ENCODE peak calls at places on chromosome 18, in six cellular contexts. G, I, C, U, T and A are unnamed samples.

GRCh38 chr18:77548790-77549420 is 299.3 kb downstream of the GALR1 start:
- DNase-seq in G (no peak), I (no peak), C (no peak), U (no peak), T (no peak), A (no peak)

GRCh38 chr18:37667836-37668235 is 102.2 kb upstream of the CELF4 start:
- DNase-seq in G (no peak), I (no peak), C (no peak), U (no peak), T (no peak), A (no peak)

GRCh38 chr18:31683968-31684278 is 458 bp downstream of the B4GALT6 start:
- DNase-seq in G (no peak), I (no peak), C (no peak), U (no peak), T (no peak), A (no peak)

GRCh38 chr18:445090-445489 is 55.4 kb downstream of the COLEC12 start:
- DNase-seq in G (no peak), I (no peak), C (no peak), U (no peak), T (no peak), A (no peak)

GRCh38 chr18:29651121-29651675 is 1391.3 kb downstream of the DSC3 start:
- DNase-seq in G (no peak), I (no peak), C (no peak), U (no peak), T (no peak), A (no peak)

GRCh38 chr18:62788891-62789290 is 73.5 kb downstream of the PHLPP1 start:
- DNase-seq in G (no peak), I (no peak), C (no peak), U (no peak), T (no peak), A (no peak)

GRCh38 chr18:50706199-50706598 is 113.6 kb downstream of the MRO start:
- DNase-seq in G (no peak), I (no peak), C (no peak), U (no peak), T (peak; percentile 47), A (no peak)

GRCh38 chr18:10926565-10927194 is 222.7 kb downstream of the PIEZO2 start:
- DNase-seq in G (no peak), I (no peak), C (no peak), U (peak; percentile 29), T (no peak), A (no peak)

GRCh38 chr18:21049306-21049705 is 62.3 kb downstream of the ROCK1 start:
- DNase-seq in G (no peak), I (no peak), C (no peak), U (no peak), T (no peak), A (no peak)

GRCh38 chr18:46680784-46681695 is 24.0 kb upstream of the LOXHD1 start:
- DNase-seq in G (no peak), I (no peak), C (no peak), U (no peak), T (no peak), A (no peak)

GRCh38 chr18:35415511-35416427 is 38.6 kb upstream of the ZNF396 start:
- DNase-seq in G (no peak), I (no peak), C (no peak), U (no peak), T (no peak), A (no peak)

GRCh38 chr18:58671941-58672565 is 788 bp downstream of the MALT1 start:
- DNase-seq in G (no peak), I (peak; percentile 45), C (peak; percentile 23), U (peak; percentile 73), T (no peak), A (no peak)

GRCh38 chr18:13813271-13813849 is 10.6 kb upstream of the MC5R start:
- DNase-seq in G (peak; percentile 26), I (peak; percentile 38), C (peak; percentile 23), U (peak; percentile 82), T (peak; percentile 67), A (no peak)

GRCh38 chr18:63963610-63964256 is 6.1 kb upstream of the SERPINB8 start:
- DNase-seq in G (no peak), I (no peak), C (peak; percentile 28), U (peak; percentile 86), T (peak; percentile 73), A (no peak)

GRCh38 chr18:25795178-25795577 is 295.2 kb downstream of the SS18 start:
- DNase-seq in G (no peak), I (no peak), C (no peak), U (no peak), T (no peak), A (no peak)

GRCh38 chr18:28571929-28572328 is 395.0 kb upstream of the CDH2 start:
- DNase-seq in G (no peak), I (no peak), C (no peak), U (no peak), T (no peak), A (no peak)

GRCh38 chr18:13252696-13253410 is 34.3 kb downstream of the LDLRAD4 start:
- DNase-seq in G (no peak), I (no peak), C (no peak), U (no peak), T (no peak), A (peak; percentile 34)

GRCh38 chr18:58829263-58829662 is 35.4 kb upstream of the ZNF532 start:
- DNase-seq in G (no peak), I (no peak), C (no peak), U (no peak), T (no peak), A (no peak)

GRCh38 chr18:76468345-76469275 is 26.4 kb downstream of the ZNF516 start:
- DNase-seq in G (no peak), I (no peak), C (peak; percentile 16), U (no peak), T (no peak), A (peak; percentile 46)

GRCh38 chr18:28511421-28511821 is 334.5 kb upstream of the CDH2 start:
- DNase-seq in G (no peak), I (no peak), C (no peak), U (no peak), T (no peak), A (no peak)

GRCh38 chr18:78612318-78612717 is 367.3 kb upstream of the SALL3 start:
- DNase-seq in G (no peak), I (no peak), C (no peak), U (no peak), T (peak; percentile 2), A (no peak)

GRCh38 chr18:62952807-62953206 is 237.5 kb downstream of the PHLPP1 start:
- DNase-seq in G (no peak), I (no peak), C (no peak), U (no peak), T (no peak), A (no peak)

GRCh38 chr18:57210101-57210661 is 63.3 kb downstream of the BOD1L2 start:
- DNase-seq in G (peak; percentile 29), I (peak; percentile 20), C (no peak), U (peak; percentile 81), T (peak; percentile 90), A (peak; percentile 49)

GRCh38 chr18:12011199-12011961 is 30.1 kb downstream of the IMPA2 start:
- DNase-seq in G (no peak), I (no peak), C (no peak), U (no peak), T (no peak), A (no peak)

GRCh38 chr18:78768655-78769501 is 210.7 kb upstream of the SALL3 start:
- DNase-seq in G (no peak), I (no peak), C (no peak), U (no peak), T (no peak), A (no peak)

GRCh38 chr18:76323891-76324290 is 171.2 kb downstream of the ZNF516 start:
- DNase-seq in G (no peak), I (no peak), C (no peak), U (no peak), T (no peak), A (no peak)

GRCh38 chr18:12828116-12829051 is 55.7 kb downstream of the PTPN2 start:
- DNase-seq in G (no peak), I (no peak), C (no peak), U (no peak), T (no peak), A (no peak)

GRCh38 chr18:11872479-11873136 is 21.4 kb downstream of the CHMP1B start:
- DNase-seq in G (peak; percentile 25), I (no peak), C (no peak), U (peak; percentile 47), T (no peak), A (no peak)

GRCh38 chr18:38790786-38791185 is 1225.2 kb upstream of the CELF4 start:
- DNase-seq in G (no peak), I (no peak), C (no peak), U (no peak), T (no peak), A (no peak)

GRCh38 chr18:38790303-38790702 is 1224.7 kb upstream of the CELF4 start:
- DNase-seq in G (no peak), I (no peak), C (no peak), U (peak; percentile 55), T (no peak), A (no peak)
- TF ChIP-seq CTCF in G (no peak), I (peak; percentile 28), C (no peak), U (peak; percentile 75), T (peak; percentile 30), A (no peak)

DNA sequence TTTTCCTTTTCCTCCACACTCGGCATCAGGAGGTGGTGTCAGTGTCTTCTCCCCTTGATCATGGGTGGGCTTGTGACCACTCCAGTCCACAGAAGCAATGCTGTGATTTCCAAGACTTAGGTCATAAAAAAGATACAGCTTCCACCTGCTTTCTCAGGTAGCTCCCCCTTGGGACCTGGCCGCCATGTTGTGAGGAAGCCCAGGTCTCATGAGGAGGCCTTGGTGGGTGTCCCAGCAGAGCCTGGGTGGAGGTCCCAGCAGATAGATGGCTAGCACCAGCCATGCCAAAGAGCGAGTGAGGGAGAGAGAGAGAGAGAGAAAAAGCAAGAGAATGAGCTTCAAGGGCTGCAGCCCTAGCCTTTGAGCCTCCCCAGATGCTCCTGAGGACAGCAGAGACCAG is 16.0 kb downstream of the SLC66A2 start:
- DNase-seq in G (no peak), I (no peak), C (no peak), U (no peak), T (peak; percentile 7), A (peak; percentile 23)
- H3K27ac ChIP-seq in G (no peak overlapping the region), I (no peak overlapping the region), C (no peak overlapping the region), U (no peak overlapping the region), T (no peak overlapping the region), A (no peak overlapping the region)

GRCh38 chr18:8279931-8280330 is 329.3 kb upstream of the RAB12 start:
- DNase-seq in G (no peak), I (no peak), C (no peak), U (no peak), T (no peak), A (no peak)
- TF ChIP-seq CTCF in G (no peak), I (no peak), C (no peak), U (no peak), T (no peak), A (no peak)

DNA sequence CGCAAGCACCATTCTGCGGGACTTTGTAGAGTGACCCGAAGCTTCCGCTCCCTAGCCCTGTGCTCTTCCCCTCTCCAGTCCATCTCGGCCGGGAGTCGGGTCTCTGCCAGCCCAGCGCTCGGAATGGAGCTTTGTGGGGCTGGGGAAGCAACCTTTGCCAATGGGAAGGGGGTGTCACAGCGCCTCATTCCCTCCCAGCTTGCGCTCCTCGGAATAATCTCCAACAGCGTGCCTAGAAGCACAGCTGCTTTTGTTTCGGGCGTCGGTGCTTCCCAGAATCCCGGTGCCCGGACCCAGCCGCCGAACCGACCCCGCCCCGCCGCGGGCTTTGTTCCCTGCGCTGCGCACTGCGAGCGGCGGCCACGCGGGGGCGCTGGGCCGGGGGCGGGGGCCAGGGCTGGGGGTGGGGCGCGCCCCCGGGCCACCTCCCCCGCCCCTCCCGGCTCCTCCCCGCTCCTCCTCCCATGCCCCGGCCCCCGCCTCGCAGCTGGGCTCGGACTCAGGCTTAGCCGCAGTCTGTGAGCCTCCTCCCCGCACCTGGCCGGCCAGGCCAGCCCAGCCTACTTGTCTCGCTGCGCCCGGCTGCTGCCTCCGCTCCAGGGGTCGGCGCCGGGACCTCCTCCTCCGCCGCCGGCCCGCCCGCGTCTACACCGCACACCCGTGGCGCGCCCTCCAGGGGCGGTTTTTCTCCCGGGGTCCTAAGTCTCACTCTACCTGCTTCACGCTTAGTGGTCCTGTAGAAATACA is 77.7 kb upstream of the SMAD2 start:
- DNase-seq in G (peak; percentile 67), I (peak; percentile 69), C (peak; percentile 40), U (peak; percentile 93), T (peak; percentile 80), A (no peak)
- H3K27ac ChIP-seq in G (no peak overlapping the region), I (peak overlapping the region; percentile 60), C (peak overlapping the region; percentile 32), U (peak overlapping the region; percentile 88), T (no peak overlapping the region), A (no peak overlapping the region)